ENCODE peak calls at places on chromosome 15, in seven cellular contexts. Y is mesenchymal stem cell; N is K562; S is neuronal stem cell; O is body of pancreas; H is cardiac muscle cell; D is CD4-positive, alpha-beta T cell. Z is an unnamed sample.

GRCh38 chr15:45171912-45172311 is 15.9 kb downstream of the SHF start:
- DNase-seq in Y (no peak), O (no peak), D (no peak), S (no peak), H (no peak), N (no peak), Z (no peak)

GRCh38 chr15:99956820-99957641 is 223.8 kb upstream of the LYSMD4 start:
- DNase-seq in N (no peak), Y (no peak), S (no peak), H (no peak), D (no peak), O (no peak), Z (no peak)

GRCh38 chr15:78726870-78727551 is 84.3 kb downstream of the ADAMTS7 start:
- DNase-seq in D (no peak), O (no peak), Y (peak; percentile 18), H (peak; percentile 59), N (peak; percentile 91), S (no peak), Z (peak; percentile 93)

GRCh38 chr15:71242292-71242691 is 127.0 kb downstream of the THSD4 start:
- DNase-seq in Y (peak; percentile 19), O (no peak), H (no peak), D (no peak), N (no peak), S (no peak), Z (no peak)

GRCh38 chr15:76206325-76206976 is 104.8 kb downstream of the ETFA start:
- DNase-seq in O (peak; percentile 96), Y (no peak), D (no peak), N (no peak), S (no peak), H (peak; percentile 34), Z (no peak)

GRCh38 chr15:88571153-88572029 is 24.9 kb upstream of the DET1 start:
- DNase-seq in Y (no peak), S (no peak), O (no peak), N (no peak), D (no peak), H (peak; percentile 21), Z (no peak)

GRCh38 chr15:80580107-80580506 is 115.0 kb upstream of the ABHD17C start:
- DNase-seq in H (no peak), N (no peak), O (no peak), D (no peak), S (no peak), Y (peak; percentile 78), Z (no peak)

GRCh38 chr15:92116320-92116719 is 262.8 kb downstream of the SLCO3A1 start:
- DNase-seq in S (no peak), D (no peak), H (no peak), O (no peak), Y (no peak), N (no peak), Z (peak; percentile 70)

GRCh38 chr15:49619226-49619625 is 1.4 kb downstream of the FAM227B start:
- DNase-seq in S (no peak), N (no peak), O (no peak), H (no peak), D (no peak), Y (no peak), Z (no peak)

GRCh38 chr15:72235298-72235697 is 4.3 kb upstream of the PKM start:
- DNase-seq in N (no peak), Y (no peak), S (no peak), H (no peak), O (no peak), D (no peak), Z (no peak)

GRCh38 chr15:92903588-92903955 is 3.4 kb downstream of the CHD2 start:
- DNase-seq in H (no peak), N (no peak), Y (no peak), S (no peak), D (no peak), O (no peak), Z (no peak)

GRCh38 chr15:64348455-64348854 is 7.5 kb downstream of the CSNK1G1 start:
- DNase-seq in D (no peak), O (no peak), S (no peak), Y (peak; percentile 24), N (no peak), H (no peak), Z (no peak)

GRCh38 chr15:96416218-96416933 is 85.9 kb downstream of the NR2F2 start:
- DNase-seq in H (no peak), N (no peak), D (no peak), O (no peak), Y (no peak), S (no peak), Z (no peak)

GRCh38 chr15:29208352-29208751 is 61.3 kb downstream of the NSMCE3 start:
- DNase-seq in N (no peak), H (peak; percentile 30), S (no peak), O (no peak), Y (no peak), D (no peak), Z (no peak)

GRCh38 chr15:100929641-100930042 is 10.5 kb downstream of the LRRK1 start:
- DNase-seq in Y (no peak), O (no peak), S (no peak), N (no peak), D (no peak), H (peak; percentile 37), Z (peak; percentile 83)

GRCh38 chr15:90419738-90420487 is 31.9 kb downstream of the IQGAP1 start:
- DNase-seq in S (no peak), D (no peak), H (no peak), N (no peak), O (no peak), Y (peak; percentile 84), Z (no peak)

GRCh38 chr15:52463638-52464037 is 65.0 kb downstream of the MYO5A start:
- DNase-seq in D (no peak), O (no peak), N (no peak), S (no peak), H (no peak), Y (no peak), Z (peak; percentile 75)

GRCh38 chr15:90019611-90020010 is 18.5 kb downstream of the ZNF710 start:
- DNase-seq in S (no peak), O (no peak), H (no peak), D (no peak), N (no peak), Y (no peak), Z (no peak)

GRCh38 chr15:31265090-31265870 is 61.4 kb upstream of the KLF13 start:
- DNase-seq in H (peak; percentile 52), S (no peak), O (no peak), Y (no peak), D (no peak), N (no peak), Z (peak; percentile 66)

GRCh38 chr15:92439311-92439710 is 45.6 kb downstream of the ST8SIA2 start:
- DNase-seq in Y (no peak), N (no peak), H (no peak), D (no peak), O (no peak), S (no peak), Z (no peak)

GRCh38 chr15:57356178-57356577 is 20.1 kb upstream of the CGNL1 start:
- DNase-seq in N (no peak), H (peak; percentile 37), Y (no peak), S (no peak), O (no peak), D (no peak), Z (no peak)
- H3K27ac ChIP-seq in N (no peak overlapping the region), H (peak overlapping the region; percentile 89), Y (peak overlapping the region; percentile 66), S (peak overlapping the region; percentile 56), O (no peak overlapping the region), D (no peak overlapping the region), Z (no peak overlapping the region)

GRCh38 chr15:63210151-63211051 is 21.0 kb downstream of the RAB8B start:
- DNase-seq in H (no peak), Y (no peak), N (no peak), O (no peak), S (no peak), D (no peak), Z (no peak)
- H3K27ac ChIP-seq in H (no peak overlapping the region), Y (no peak overlapping the region), N (peak overlapping the region; percentile 67), O (no peak overlapping the region), S (peak overlapping the region; percentile 54), D (peak overlapping the region; percentile 24), Z (no peak overlapping the region)

DNA sequence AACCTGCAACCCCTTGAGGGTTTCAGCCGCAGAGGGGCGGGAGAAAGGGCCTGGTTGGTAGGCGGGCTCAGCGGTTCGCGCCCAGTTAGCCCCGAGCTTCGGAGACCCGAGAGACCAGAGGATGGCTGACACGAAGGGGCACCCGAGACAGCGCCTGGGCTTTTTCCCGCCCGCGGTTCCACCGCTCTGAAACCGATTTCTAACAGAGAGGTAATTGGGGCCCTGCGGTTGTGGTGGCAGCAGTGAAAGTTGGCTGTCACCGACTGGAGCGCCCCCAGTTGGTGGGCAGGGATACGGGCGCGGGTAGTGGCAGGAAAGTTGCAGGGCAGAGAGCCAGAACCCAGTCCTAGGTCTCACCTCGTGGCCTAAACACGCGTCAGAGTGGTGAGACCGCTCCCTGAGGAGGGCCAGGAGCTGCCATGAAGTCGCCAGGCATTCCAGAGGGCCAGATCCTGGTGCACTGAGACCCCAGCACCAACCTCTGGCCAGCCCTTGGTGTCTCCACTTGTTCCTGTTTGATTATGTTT is 590 bp upstream of the ELL3 start:
- DNase-seq in H (peak; percentile 75), S (peak; percentile 49), D (peak; percentile 80), O (peak; percentile 87), Y (peak; percentile 87), N (no peak), Z (peak; percentile 97)
- H3K27ac ChIP-seq in H (no peak overlapping the region), S (no peak overlapping the region), D (peak overlapping the region; percentile 63), O (peak overlapping the region; percentile 93), Y (peak overlapping the region; percentile 34), N (peak overlapping the region; percentile 70), Z (peak overlapping the region; percentile 99)

GRCh38 chr15:62928996-62929350 is 113.6 kb upstream of the TPM1 start:
- DNase-seq in S (no peak), D (no peak), H (no peak), Y (peak; percentile 93), O (no peak), N (no peak), Z (no peak)

GRCh38 chr15:62925875-62926274 is 116.7 kb upstream of the TPM1 start:
- DNase-seq in O (no peak), Y (no peak), N (no peak), S (no peak), H (no peak), D (no peak), Z (no peak)

GRCh38 chr15:62927196-62927595 is 115.4 kb upstream of the TPM1 start:
- DNase-seq in O (no peak), Y (no peak), D (no peak), S (no peak), H (no peak), N (no peak), Z (no peak)

GRCh38 chr15:62931650-62932049 is 110.9 kb upstream of the TPM1 start:
- DNase-seq in H (no peak), S (no peak), Y (no peak), O (no peak), N (no peak), D (no peak), Z (no peak)

DNA sequence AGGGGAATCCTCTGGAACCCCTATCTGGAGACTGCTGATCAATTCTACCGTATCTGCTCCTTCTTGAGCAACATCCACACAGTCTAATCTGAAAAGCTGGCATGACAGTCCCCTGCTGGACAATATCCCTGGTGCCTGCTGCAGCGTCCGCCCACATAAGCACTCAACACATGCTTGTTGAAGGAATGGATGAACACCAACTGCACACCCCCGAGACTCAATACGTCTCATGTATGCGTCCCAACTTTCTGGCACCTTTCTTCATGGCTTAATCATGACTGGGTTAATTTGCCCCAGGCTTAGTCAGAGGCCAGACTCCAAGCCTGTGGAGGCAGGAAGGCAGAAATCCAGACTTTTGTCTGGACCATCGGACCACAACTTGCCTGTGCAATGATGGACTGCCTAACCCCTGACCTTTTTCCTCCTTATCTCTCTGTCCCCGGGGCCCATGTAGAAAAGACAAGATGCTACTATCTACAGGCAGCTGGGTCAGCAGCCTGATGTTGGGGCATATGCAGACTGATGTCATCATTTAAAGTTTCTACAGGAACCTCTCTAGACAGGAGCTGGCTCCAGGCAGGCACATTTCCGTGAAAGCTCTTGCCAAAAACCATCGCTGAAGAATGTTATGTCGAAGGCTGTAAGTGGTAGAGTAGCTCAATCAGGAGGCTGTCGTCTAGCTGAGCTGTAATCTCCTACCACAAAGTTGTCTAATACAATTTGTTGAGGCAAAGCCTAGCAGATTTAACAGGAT is 114.1 kb upstream of the TPM1 start:
- DNase-seq in O (no peak), H (peak; percentile 33), Y (peak; percentile 98), S (no peak), D (no peak), N (no peak), Z (no peak)
- H3K27ac ChIP-seq in O (no peak overlapping the region), H (peak overlapping the region; percentile 7), Y (peak overlapping the region; percentile 80), S (no peak overlapping the region), D (no peak overlapping the region), N (no peak overlapping the region), Z (no peak overlapping the region)

Z was measured in Karpas-422.